ENCODE peak calls at places on chromosomes 1 and 21, in four cellular contexts. H, Q, N and L are unnamed samples.

GRCh38 chr21:14076143-14076806 is 134.5 kb downstream of the LIPI start:
- DNase-seq in H (no peak), Q (no peak), N (no peak), L (no peak)

GRCh38 chr1:25206201-25206600 is 26.1 kb downstream of the SYF2 start:
- DNase-seq in H (no peak), Q (no peak), N (no peak), L (no peak)

GRCh38 chr1:222815367-222815765 is 527 bp downstream of the DISP1 start:
- DNase-seq in H (peak), Q (no peak), N (no peak), L (peak)

GRCh38 chr1:59771361-59771760 is 43.4 kb upstream of the HOOK1 start:
- DNase-seq in H (no peak), Q (no peak), N (no peak), L (no peak)

GRCh38 chr1:223628233-223628632 is 37.3 kb downstream of the CAPN8 start:
- DNase-seq in H (peak), Q (no peak), N (peak), L (peak)

GRCh38 chr1:1614204-1614953 is 921 bp upstream of the MIB2 start:
- DNase-seq in H (no peak), Q (no peak), N (no peak), L (peak)

GRCh38 chr1:228413241-228414010 is 3.2 kb downstream of the TRIM17 start:
- DNase-seq in H (no peak), Q (no peak), N (no peak), L (no peak)

GRCh38 chr1:245788269-245788668 is 633.5 kb downstream of the KIF26B start:
- DNase-seq in H (peak), Q (no peak), N (no peak), L (no peak)

GRCh38 chr1:222811671-222812070 is 3.2 kb upstream of the DISP1 start:
- DNase-seq in H (no peak), Q (no peak), N (no peak), L (no peak)

GRCh38 chr1:71853391-71853790 is 428.9 kb downstream of the NEGR1 start:
- DNase-seq in H (no peak), Q (no peak), N (no peak), L (no peak)

GRCh38 chr1:118948796-118949195 is 39.3 kb downstream of the TBX15 start:
- DNase-seq in H (no peak), Q (no peak), N (no peak), L (no peak)

GRCh38 chr1:40783001-40783905 is at the start of gene KCNQ4:
- DNase-seq in H (peak), Q (no peak), N (peak), L (peak)

GRCh38 chr21:39523930-39524329 is 72.2 kb downstream of the SH3BGR start:
- DNase-seq in H (no peak), Q (no peak), N (no peak), L (no peak)

GRCh38 chr1:22303816-22304215 is 147.8 kb upstream of the ZBTB40 start:
- DNase-seq in H (no peak), Q (no peak), N (no peak), L (no peak)

GRCh38 chr1:96926176-96926575 is 204.6 kb downstream of the PTBP2 start:
- DNase-seq in H (no peak), Q (no peak), N (no peak), L (no peak)

GRCh38 chr1:51558375-51558924 is 39.4 kb upstream of the EPS15 start:
- DNase-seq in H (peak), Q (no peak), N (no peak), L (no peak)

GRCh38 chr1:44338136-44338535 is 16.9 kb downstream of the ERI3 start:
- DNase-seq in H (no peak), Q (no peak), N (no peak), L (no peak)

GRCh38 chr1:155996166-155996565 is 17.8 kb upstream of the ARHGEF2 start:
- DNase-seq in H (no peak), Q (no peak), N (no peak), L (no peak)

GRCh38 chr21:46188226-46189212 is 4.3 kb upstream of the SPATC1L start:
- DNase-seq in H (peak), Q (no peak), N (no peak), L (peak)

GRCh38 chr1:11569954-11570353 is 84.3 kb downstream of the FBXO2 start:
- DNase-seq in H (no peak), Q (no peak), N (no peak), L (no peak)

GRCh38 chr1:91653183-91653582 is 152.5 kb downstream of the CDC7 start:
- DNase-seq in H (no peak), Q (no peak), N (no peak), L (no peak)

GRCh38 chr21:22351076-22351475 is 1352.9 kb downstream of the NCAM2 start:
- DNase-seq in H (no peak), Q (no peak), N (no peak), L (no peak)

GRCh38 chr1:207917086-207917485 is 6.2 kb upstream of the CD34 start:
- DNase-seq in H (no peak), Q (no peak), N (no peak), L (no peak)

GRCh38 chr1:199742547-199742946 is 285.0 kb upstream of the NR5A2 start:
- DNase-seq in H (peak), Q (no peak), N (no peak), L (no peak)

GRCh38 chr1:69845655-69846054 is 277.9 kb downstream of the LRRC7 start:
- DNase-seq in H (no peak), Q (no peak), N (no peak), L (no peak)

GRCh38 chr1:9289724-9290493 is 2.8 kb upstream of the SPSB1 start:
- DNase-seq in H (peak), Q (no peak), N (no peak), L (no peak)

GRCh38 chr1:232868793-232869491 is 63.7 kb downstream of the MAP10 start:
- DNase-seq in H (no peak), Q (no peak), N (no peak), L (peak)

GRCh38 chr1:15963968-15964648 is 11.8 kb downstream of the ZBTB17 start:
- DNase-seq in H (no peak), Q (no peak), N (no peak), L (no peak)

GRCh38 chr1:51758310-51758709 is 120.2 kb downstream of the NRDC start:
- DNase-seq in H (no peak), Q (no peak), N (no peak), L (no peak)

GRCh38 chr1:9085306-9085940 is 16.0 kb upstream of the SLC2A5 start:
- DNase-seq in H (no peak), Q (no peak), N (no peak), L (no peak)

GRCh38 chr21:46066843-46067331 is 31.0 kb upstream of the COL6A2 start:
- DNase-seq in H (no peak), Q (no peak), N (no peak), L (no peak)

GRCh38 chr1:108829498-108829916 is 27.4 kb downstream of the AKNAD1 start:
- DNase-seq in H (no peak), Q (no peak), N (no peak), L (no peak)

GRCh38 chr1:21680918-21681317 is 11.8 kb upstream of the RAP1GAP start:
- DNase-seq in H (no peak), Q (no peak), N (no peak), L (no peak)

GRCh38 chr1:184889902-184890301 is 84.4 kb downstream of the NIBAN1 start:
- DNase-seq in H (no peak), Q (no peak), N (no peak), L (no peak)

GRCh38 chr1:185245466-185245865 is 71.6 kb downstream of the IVNS1ABP start:
- DNase-seq in H (no peak), Q (no peak), N (no peak), L (no peak)

GRCh38 chr21:43739648-43740435 is 20.9 kb downstream of the PDXK start:
- DNase-seq in H (peak), Q (no peak), N (no peak), L (peak)

GRCh38 chr21:41316641-41317392 is at the start of gene FAM3B:
- DNase-seq in H (no peak), Q (no peak), N (peak), L (no peak)

GRCh38 chr1:71804140-71804539 is 478.2 kb downstream of the NEGR1 start:
- DNase-seq in H (no peak), Q (no peak), N (no peak), L (peak)